ENCODE peak calls at places on chromosomes 1 and 21, in ten cellular contexts. U is keratinocyte; Z is mammary epithelial cell; T is IMR-90; J is mucosa of descending colon; W is choroid plexus epithelial cell; M is Peyer's patch; P is RWPE2; L is kidney epithelial cell; A is CD8-positive, alpha-beta T cell. V is an unnamed sample.

GRCh38 chr21:38140192-38140905 is 116.4 kb upstream of the KCNJ15 start:
- DNase-seq in T (peak), U (no peak), P (no peak), Z (peak), A (no peak), L (peak), M (no peak), W (peak), J (no peak), V (no peak)

GRCh38 chr1:5982868-5983267 is 9.4 kb downstream of the NPHP4 start:
- DNase-seq in T (no peak), M (no peak), A (no peak), L (no peak), P (no peak), W (no peak), J (no peak), U (no peak), Z (no peak), V (no peak)

GRCh38 chr1:66431999-66432398 is 102.0 kb upstream of the SGIP1 start:
- DNase-seq in J (no peak), T (no peak), M (no peak), W (no peak), P (no peak), A (no peak), Z (no peak), L (no peak), U (no peak), V (no peak)

GRCh38 chr1:10917513-10918454 is 94.7 kb upstream of the TARDBP start:
- DNase-seq in M (no peak), T (no peak), W (no peak), Z (no peak), A (peak), P (no peak), U (no peak), J (no peak), L (no peak), V (no peak)

GRCh38 chr21:38531610-38532009 is 33.3 kb upstream of the ERG start:
- DNase-seq in L (no peak), U (no peak), M (no peak), P (no peak), J (no peak), T (no peak), A (no peak), W (peak), Z (no peak), V (no peak)

GRCh38 chr1:223887724-223888428 is 42.1 kb upstream of the TP53BP2 start:
- DNase-seq in Z (peak), U (peak), M (no peak), A (no peak), T (peak), P (peak), J (no peak), L (peak), W (peak), V (no peak)

GRCh38 chr1:52164604-52165003 is 22.7 kb downstream of the ZFYVE9 start:
- DNase-seq in T (peak), Z (no peak), M (no peak), U (no peak), J (no peak), A (no peak), L (no peak), W (no peak), P (no peak), V (no peak)

GRCh38 chr21:17730782-17731181 is 88.4 kb downstream of the C21orf91 start:
- DNase-seq in T (no peak), P (no peak), A (no peak), W (peak), L (no peak), U (no peak), M (no peak), Z (peak), J (no peak), V (no peak)

GRCh38 chr1:14522331-14523241 is 75.9 kb upstream of the KAZN start:
- DNase-seq in W (peak), L (no peak), A (no peak), P (peak), Z (peak), U (peak), J (no peak), T (peak), M (no peak), V (peak)

GRCh38 chr1:150061632-150062101 is 5.9 kb upstream of the VPS45 start:
- DNase-seq in P (no peak), W (peak), J (no peak), L (no peak), A (no peak), Z (peak), U (no peak), M (no peak), T (peak), V (no peak)

GRCh38 chr1:150429805-150430204 is 57.4 kb upstream of the TARS2 start:
- DNase-seq in L (no peak), Z (peak), A (no peak), M (no peak), P (no peak), U (no peak), T (peak), W (peak), J (no peak), V (no peak)

GRCh38 chr1:51482881-51483280 is 36.2 kb downstream of the EPS15 start:
- DNase-seq in M (no peak), A (no peak), P (no peak), L (no peak), T (peak), Z (peak), W (no peak), J (no peak), U (no peak), V (no peak)

GRCh38 chr1:87155180-87155579 is 173.5 kb upstream of the LMO4 start:
- DNase-seq in P (no peak), Z (no peak), W (no peak), J (no peak), U (no peak), T (no peak), A (no peak), M (no peak), L (no peak), V (no peak)

GRCh38 chr1:203395746-203396145 is 44.8 kb upstream of the FMOD start:
- DNase-seq in W (peak), T (no peak), Z (no peak), M (no peak), J (no peak), A (no peak), P (no peak), U (no peak), L (no peak), V (no peak)

GRCh38 chr1:162942903-162943567 is 82.1 kb upstream of the CCDC190 start:
- DNase-seq in J (no peak), P (no peak), U (no peak), M (no peak), T (peak), A (no peak), L (no peak), W (peak), Z (no peak), V (no peak)

GRCh38 chr1:110209715-110210603 is at the start of gene KCNC4:
- DNase-seq in T (peak), P (no peak), A (peak), M (peak), Z (peak), J (peak), L (no peak), U (no peak), W (peak), V (peak)

GRCh38 chr1:34827341-34827941 is 32.1 kb downstream of the SMIM12 start:
- DNase-seq in M (no peak), Z (no peak), P (no peak), U (no peak), A (no peak), L (no peak), W (no peak), T (no peak), J (no peak), V (no peak)
- H3K4me3 ChIP-seq in M (no peak), Z (no peak), P (no peak), U (no peak), A (no peak), L (no peak), W (no peak), T (no peak), J (no peak), V (no peak)

DNA sequence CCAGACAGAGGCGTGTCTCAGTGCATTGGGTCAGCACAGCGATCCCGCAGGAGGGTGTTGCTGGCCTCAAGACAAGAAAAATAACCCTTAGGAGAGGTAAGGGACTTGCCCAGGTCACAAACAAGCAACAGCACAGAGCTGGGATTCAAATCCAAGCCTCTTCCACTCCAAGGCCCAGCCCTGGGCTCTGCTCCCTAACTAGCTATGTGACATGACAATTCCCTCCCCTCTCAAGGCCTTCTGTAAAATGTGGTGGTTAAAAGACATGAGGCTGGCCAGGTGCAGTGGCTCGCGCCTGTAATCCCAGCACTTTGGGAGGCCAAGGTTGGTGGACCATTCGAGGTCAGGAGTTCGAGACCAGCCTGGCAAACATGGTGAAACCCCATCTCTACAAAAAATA is 28.1 kb upstream of the LAPTM5 start:
- DNase-seq in T (no peak), J (no peak), P (no peak), L (no peak), U (no peak), M (no peak), W (no peak), A (no peak), Z (no peak), V (no peak)
- TF ChIP-seq CTCF in T (no peak), J (no peak), P (no peak), L (no peak), U (no peak), M (no peak), W (no peak), A (no peak), Z (no peak), V (no peak)

GRCh38 chr1:116762781-116763115 is 8.5 kb downstream of the CD2 start:
- DNase-seq in J (no peak), L (no peak), P (no peak), W (no peak), M (no peak), T (no peak), A (no peak), Z (no peak), U (no peak), V (no peak)
- H3K4me3 ChIP-seq in J (no peak), L (no peak), P (no peak), W (no peak), M (no peak), T (no peak), A (no peak), Z (no peak), U (no peak), V (no peak)

GRCh38 chr1:54360165-54361005 is 45.8 kb downstream of the SSBP3 start:
- DNase-seq in Z (no peak), M (no peak), U (no peak), T (no peak), W (no peak), L (no peak), A (no peak), J (no peak), P (no peak), V (no peak)
- TF ChIP-seq CTCF in Z (no peak), M (no peak), U (no peak), T (no peak), W (peak), L (no peak), A (no peak), J (no peak), P (no peak), V (peak)